ENCODE peak calls at places on chromosomes 16 and 17, in five cellular contexts. One of them, this sample, is unnamed.

GRCh38 chr17:50079334-50080095 is 15.6 kb upstream of the PDK2 start:
- DNase-seq in uterus: no peak
- DNase-seq in A549: peak
- DNase-seq in ovary: no peak
- DNase-seq in lower leg skin: peak
- DNase-seq in this sample: no peak

GRCh38 chr16:29765167-29766032 is 12.7 kb upstream of the ZG16 start:
- DNase-seq in uterus: no peak
- DNase-seq in A549: no peak
- DNase-seq in ovary: no peak
- DNase-seq in lower leg skin: no peak
- DNase-seq in this sample: no peak

GRCh38 chr17:76833747-76834146 is 34.5 kb upstream of the MGAT5B start:
- DNase-seq in uterus: no peak
- DNase-seq in A549: no peak
- DNase-seq in ovary: no peak
- DNase-seq in lower leg skin: no peak
- DNase-seq in this sample: no peak

GRCh38 chr17:56131431-56131830 is 21.8 kb upstream of the ANKFN1 start:
- DNase-seq in uterus: no peak
- DNase-seq in A549: no peak
- DNase-seq in ovary: no peak
- DNase-seq in lower leg skin: no peak
- DNase-seq in this sample: no peak

GRCh38 chr17:11268176-11268575 is 27.2 kb downstream of the SHISA6 start:
- DNase-seq in uterus: no peak
- DNase-seq in A549: no peak
- DNase-seq in ovary: no peak
- DNase-seq in lower leg skin: no peak
- DNase-seq in this sample: no peak

GRCh38 chr16:22353188-22353919 is 21.1 kb downstream of the CDR2 start:
- DNase-seq in uterus: no peak
- DNase-seq in A549: no peak
- DNase-seq in ovary: no peak
- DNase-seq in lower leg skin: no peak
- DNase-seq in this sample: no peak

GRCh38 chr17:45282683-45283644 is 21.1 kb upstream of the SPATA32 start:
- DNase-seq in uterus: no peak
- DNase-seq in A549: no peak
- DNase-seq in ovary: peak
- DNase-seq in lower leg skin: no peak
- DNase-seq in this sample: no peak

GRCh38 chr17:68515238-68515637 is 3.0 kb downstream of the PRKAR1A start:
- DNase-seq in uterus: no peak
- DNase-seq in A549: no peak
- DNase-seq in ovary: no peak
- DNase-seq in lower leg skin: no peak
- DNase-seq in this sample: no peak

GRCh38 chr17:17605747-17606083 is 14.2 kb upstream of the PEMT start:
- DNase-seq in uterus: no peak
- DNase-seq in A549: no peak
- DNase-seq in ovary: no peak
- DNase-seq in lower leg skin: no peak
- DNase-seq in this sample: no peak

GRCh38 chr17:30503558-30503957 is 26.4 kb downstream of the GOSR1 start:
- DNase-seq in uterus: no peak
- DNase-seq in A549: no peak
- DNase-seq in ovary: no peak
- DNase-seq in lower leg skin: no peak
- DNase-seq in this sample: no peak

GRCh38 chr17:66474258-66474657 is 171.8 kb downstream of the PRKCA start:
- DNase-seq in uterus: no peak
- DNase-seq in A549: no peak
- DNase-seq in ovary: no peak
- DNase-seq in lower leg skin: no peak
- DNase-seq in this sample: no peak

GRCh38 chr16:24736758-24737157 is 7.3 kb downstream of the TNRC6A start:
- DNase-seq in uterus: peak
- DNase-seq in A549: no peak
- DNase-seq in ovary: no peak
- DNase-seq in lower leg skin: no peak
- DNase-seq in this sample: no peak

GRCh38 chr17:7308625-7309433 is 1.4 kb downstream of the EIF5A start:
- DNase-seq in uterus: peak
- DNase-seq in A549: peak
- DNase-seq in ovary: peak
- DNase-seq in lower leg skin: peak
- DNase-seq in this sample: peak

GRCh38 chr16:67088551-67088950 is 21.2 kb upstream of the PHAF1 start:
- DNase-seq in uterus: no peak
- DNase-seq in A549: no peak
- DNase-seq in ovary: no peak
- DNase-seq in lower leg skin: no peak
- DNase-seq in this sample: no peak

GRCh38 chr17:81722184-81723120 is 10.4 kb downstream of the SLC25A10 start:
- DNase-seq in uterus: no peak
- DNase-seq in A549: no peak
- DNase-seq in ovary: no peak
- DNase-seq in lower leg skin: peak
- DNase-seq in this sample: peak

GRCh38 chr16:88010971-88011483 is 59.8 kb downstream of the BANP start:
- DNase-seq in uterus: no peak
- DNase-seq in A549: no peak
- DNase-seq in ovary: no peak
- DNase-seq in lower leg skin: no peak
- DNase-seq in this sample: no peak

GRCh38 chr17:306536-307294 is 45.9 kb downstream of the RPH3AL start:
- DNase-seq in uterus: no peak
- DNase-seq in A549: no peak
- DNase-seq in ovary: no peak
- DNase-seq in lower leg skin: no peak
- DNase-seq in this sample: no peak

GRCh38 chr17:80694992-80695912 is 150.6 kb downstream of the RPTOR start:
- DNase-seq in uterus: no peak
- DNase-seq in A549: no peak
- DNase-seq in ovary: no peak
- DNase-seq in lower leg skin: no peak
- DNase-seq in this sample: no peak

GRCh38 chr17:50212121-50212843 is 10.9 kb upstream of the COL1A1 start:
- DNase-seq in uterus: peak
- DNase-seq in A549: no peak
- DNase-seq in ovary: peak
- DNase-seq in lower leg skin: no peak
- DNase-seq in this sample: no peak

GRCh38 chr16:77289331-77289809 is 90.2 kb downstream of the SYCE1L start:
- DNase-seq in uterus: no peak
- DNase-seq in A549: peak
- DNase-seq in ovary: no peak
- DNase-seq in lower leg skin: no peak
- DNase-seq in this sample: no peak

GRCh38 chr16:4376820-4377572 is 5.3 kb downstream of the VASN start:
- DNase-seq in uterus: peak
- DNase-seq in A549: no peak
- DNase-seq in ovary: no peak
- DNase-seq in lower leg skin: no peak
- DNase-seq in this sample: no peak

GRCh38 chr17:3794890-3795757 is 5.9 kb downstream of the ITGAE start:
- DNase-seq in uterus: no peak
- DNase-seq in A549: peak
- DNase-seq in ovary: no peak
- DNase-seq in lower leg skin: no peak
- DNase-seq in this sample: peak

GRCh38 chr16:53821957-53822625 is 118.1 kb downstream of the FTO start:
- DNase-seq in uterus: no peak
- DNase-seq in A549: peak
- DNase-seq in ovary: no peak
- DNase-seq in lower leg skin: no peak
- DNase-seq in this sample: peak

GRCh38 chr16:51683882-51684281 is 532.8 kb upstream of the SALL1 start:
- DNase-seq in uterus: no peak
- DNase-seq in A549: no peak
- DNase-seq in ovary: no peak
- DNase-seq in lower leg skin: no peak
- DNase-seq in this sample: no peak

GRCh38 chr16:51685498-51685897 is 534.4 kb upstream of the SALL1 start:
- DNase-seq in uterus: no peak
- DNase-seq in A549: no peak
- DNase-seq in ovary: no peak
- DNase-seq in lower leg skin: no peak
- DNase-seq in this sample: no peak

DNA sequence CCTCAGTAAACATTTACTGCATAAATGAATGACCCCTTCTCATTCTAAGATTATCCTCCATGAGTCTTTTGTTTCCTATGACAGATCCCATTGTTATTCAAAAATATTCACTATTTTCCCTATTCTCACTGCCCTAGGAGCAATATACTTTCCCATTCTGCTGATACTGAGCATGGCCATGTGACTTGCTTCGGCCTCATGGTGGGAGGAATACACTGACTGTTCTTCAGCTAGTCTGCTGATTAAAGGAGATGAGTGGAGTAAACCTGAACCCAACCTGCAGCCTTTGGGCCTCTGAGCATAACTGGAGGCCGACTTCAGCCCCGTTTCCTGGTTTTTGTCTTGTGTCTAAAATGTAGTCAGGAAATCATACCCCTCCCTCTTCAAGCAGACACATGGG is 531.8 kb upstream of the SALL1 start:
- DNase-seq in uterus: no peak
- DNase-seq in A549: no peak
- DNase-seq in ovary: no peak
- DNase-seq in lower leg skin: no peak
- DNase-seq in this sample: no peak
- TF ChIP-seq POLR2A in uterus: no peak
- TF ChIP-seq POLR2A in A549: no peak
- TF ChIP-seq POLR2A in ovary: no peak
- TF ChIP-seq POLR2A in lower leg skin: no peak
- TF ChIP-seq POLR2A in this sample: no peak

GRCh38 chr17:19377602-19378415 is 489 bp upstream of the MAPK7 start:
- DNase-seq in uterus: peak
- DNase-seq in A549: peak
- DNase-seq in ovary: peak
- DNase-seq in lower leg skin: peak
- DNase-seq in this sample: peak
- TF ChIP-seq POLR2A in uterus: peak
- TF ChIP-seq POLR2A in A549: peak
- TF ChIP-seq POLR2A in ovary: peak
- TF ChIP-seq POLR2A in lower leg skin: no peak
- TF ChIP-seq POLR2A in this sample: peak

DNA sequence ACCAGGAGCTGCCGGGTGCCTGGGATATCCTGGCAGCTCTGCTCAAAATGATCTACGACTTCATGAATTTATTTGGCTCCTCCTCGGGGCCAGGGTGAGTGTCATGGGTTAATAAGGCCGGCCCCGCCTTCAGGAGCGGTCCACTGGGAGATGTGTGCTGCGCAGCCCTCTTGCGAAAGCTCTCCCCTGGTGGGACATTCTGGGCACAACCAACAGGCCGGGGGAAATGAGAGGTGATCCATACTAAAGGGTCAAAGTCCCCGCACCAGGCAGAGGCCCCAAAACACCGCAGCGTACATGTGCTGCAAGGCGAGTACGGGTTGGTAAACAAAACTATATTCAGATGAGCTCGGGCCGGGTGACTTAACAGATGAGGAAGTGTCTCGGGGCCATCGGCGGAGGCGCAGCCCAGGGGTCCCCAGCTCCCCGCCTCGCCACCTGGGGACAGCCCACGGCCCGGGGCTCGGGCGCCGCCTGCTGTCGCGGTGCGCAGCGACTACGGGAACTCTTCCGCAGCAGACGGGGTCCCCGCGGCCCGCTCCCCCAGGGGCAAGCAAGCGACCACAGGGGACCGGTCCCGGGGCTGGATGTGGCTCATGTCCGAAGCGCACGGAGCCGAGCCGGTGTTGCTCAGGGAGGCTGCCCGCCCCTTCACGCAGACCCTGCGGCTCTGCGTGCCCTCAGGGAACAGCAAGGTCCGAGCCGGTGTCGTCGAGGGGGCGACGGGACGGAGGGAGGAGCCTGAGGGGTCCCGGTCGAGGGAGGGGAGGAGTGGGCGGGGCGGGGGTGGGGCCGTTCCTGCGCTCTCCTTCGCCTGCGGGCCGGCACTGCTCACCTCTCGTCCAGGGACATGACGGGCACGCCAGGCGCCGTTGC is at the start of gene RAB37:
- DNase-seq in uterus: no peak
- DNase-seq in A549: peak
- DNase-seq in ovary: no peak
- DNase-seq in lower leg skin: no peak
- DNase-seq in this sample: no peak
- TF ChIP-seq POLR2A in uterus: no peak
- TF ChIP-seq POLR2A in A549: no peak
- TF ChIP-seq POLR2A in ovary: no peak
- TF ChIP-seq POLR2A in lower leg skin: no peak
- TF ChIP-seq POLR2A in this sample: no peak

GRCh38 chr17:75784473-75785015 is at the start of gene UNK:
- DNase-seq in uterus: peak
- DNase-seq in A549: peak
- DNase-seq in ovary: peak
- DNase-seq in lower leg skin: peak
- DNase-seq in this sample: peak

GRCh38 chr17:75783069-75783783 is 1.4 kb upstream of the UNK start:
- DNase-seq in uterus: no peak
- DNase-seq in A549: no peak
- DNase-seq in ovary: no peak
- DNase-seq in lower leg skin: no peak
- DNase-seq in this sample: no peak

GRCh38 chr17:75785770-75786538 is 1.3 kb downstream of the UNK start:
- DNase-seq in uterus: no peak
- DNase-seq in A549: no peak
- DNase-seq in ovary: no peak
- DNase-seq in lower leg skin: no peak
- DNase-seq in this sample: no peak

GRCh38 chr17:75783803-75784472 is 668 bp upstream of the UNK start:
- DNase-seq in uterus: peak
- DNase-seq in A549: no peak
- DNase-seq in ovary: peak
- DNase-seq in lower leg skin: no peak
- DNase-seq in this sample: no peak

DNA sequence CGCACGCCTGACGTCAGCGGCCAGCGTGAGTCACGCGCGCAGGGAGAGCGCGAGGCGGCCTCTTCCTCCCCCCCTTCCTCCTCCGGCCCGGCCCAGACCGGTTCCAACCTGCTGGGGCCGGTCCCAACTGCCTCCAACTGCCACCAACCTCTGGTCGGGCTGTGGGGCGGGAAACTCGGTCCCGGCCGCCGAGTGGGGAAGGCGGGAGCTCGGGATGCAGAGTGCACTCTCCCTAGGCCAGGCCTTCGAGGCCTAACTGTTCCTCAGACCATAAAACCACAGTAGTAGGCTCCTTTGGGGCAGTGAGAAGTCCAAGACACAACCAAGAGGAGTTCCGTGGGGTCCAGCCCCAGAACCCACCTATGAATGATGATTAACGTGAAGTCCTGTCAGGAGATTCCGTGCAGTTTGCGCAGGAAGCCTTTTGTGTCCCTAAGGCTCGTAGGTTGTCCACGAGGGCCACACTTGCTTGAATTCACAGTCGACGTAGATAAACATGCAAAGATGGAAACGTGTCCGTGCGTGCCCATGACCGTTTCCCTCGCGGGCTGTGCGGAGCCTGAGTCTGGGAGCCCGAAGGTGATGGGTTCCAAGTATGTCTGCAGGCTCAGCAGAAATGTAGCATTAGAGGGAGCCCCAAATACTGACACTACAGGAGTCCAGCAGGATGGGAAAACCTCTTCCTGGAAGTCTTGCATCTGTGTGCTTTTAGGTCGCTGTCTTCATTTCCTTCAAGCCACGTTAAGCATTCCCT is 587 bp downstream of the UNK start:
- DNase-seq in uterus: peak
- DNase-seq in A549: peak
- DNase-seq in ovary: peak
- DNase-seq in lower leg skin: peak
- DNase-seq in this sample: peak
- TF ChIP-seq POLR2A in uterus: peak
- TF ChIP-seq POLR2A in A549: peak
- TF ChIP-seq POLR2A in ovary: peak
- TF ChIP-seq POLR2A in lower leg skin: no peak
- TF ChIP-seq POLR2A in this sample: peak